ENCODE peak calls at places on chromosome 12, in ten cellular contexts. One of them, this sample, is unnamed.

GRCh38 chr12:52277486-52278245 is 3.2 kb downstream of the KRT86 start:
- DNase-seq in choroid plexus epithelial cell: no peak
- DNase-seq in substantia nigra: no peak
- DNase-seq in brain microvascular endothelial cell: no peak
- DNase-seq in GM06990: no peak
- DNase-seq in pons: no peak
- DNase-seq in esophagus squamous epithelium: no peak
- DNase-seq in NCI-H774: peak; percentile 11
- DNase-seq in H54: no peak
- DNase-seq in RWPE1: no peak
- DNase-seq in this sample: no peak

GRCh38 chr12:95548539-95549391 is 2.5 kb downstream of the USP44 start:
- DNase-seq in choroid plexus epithelial cell: no peak
- DNase-seq in substantia nigra: no peak
- DNase-seq in brain microvascular endothelial cell: no peak
- DNase-seq in GM06990: peak; percentile 13
- DNase-seq in pons: no peak
- DNase-seq in esophagus squamous epithelium: no peak
- DNase-seq in NCI-H774: no peak
- DNase-seq in H54: no peak
- DNase-seq in RWPE1: peak; percentile 12
- DNase-seq in this sample: no peak

GRCh38 chr12:29591140-29592020 is 93.9 kb upstream of the OVCH1 start:
- DNase-seq in choroid plexus epithelial cell: peak; percentile 86
- DNase-seq in substantia nigra: no peak
- DNase-seq in brain microvascular endothelial cell: peak; percentile 31
- DNase-seq in GM06990: no peak
- DNase-seq in pons: no peak
- DNase-seq in esophagus squamous epithelium: no peak
- DNase-seq in NCI-H774: no peak
- DNase-seq in H54: no peak
- DNase-seq in RWPE1: no peak
- DNase-seq in this sample: no peak

GRCh38 chr12:75975692-75976091 is 55.9 kb downstream of the PHLDA1 start:
- DNase-seq in choroid plexus epithelial cell: no peak
- DNase-seq in substantia nigra: no peak
- DNase-seq in brain microvascular endothelial cell: no peak
- DNase-seq in GM06990: no peak
- DNase-seq in pons: no peak
- DNase-seq in esophagus squamous epithelium: no peak
- DNase-seq in NCI-H774: no peak
- DNase-seq in H54: no peak
- DNase-seq in RWPE1: no peak
- DNase-seq in this sample: no peak

GRCh38 chr12:52434096-52434733 is at the start of gene KRT75:
- DNase-seq in choroid plexus epithelial cell: no peak
- DNase-seq in substantia nigra: no peak
- DNase-seq in brain microvascular endothelial cell: no peak
- DNase-seq in GM06990: no peak
- DNase-seq in pons: no peak
- DNase-seq in esophagus squamous epithelium: no peak
- DNase-seq in NCI-H774: no peak
- DNase-seq in H54: no peak
- DNase-seq in RWPE1: peak; percentile 58
- DNase-seq in this sample: no peak

GRCh38 chr12:113271853-113272561 is 50.7 kb downstream of the TPCN1 start:
- DNase-seq in choroid plexus epithelial cell: peak; percentile 84
- DNase-seq in substantia nigra: peak; percentile 15
- DNase-seq in brain microvascular endothelial cell: peak; percentile 77
- DNase-seq in GM06990: no peak
- DNase-seq in pons: peak; percentile 75
- DNase-seq in esophagus squamous epithelium: no peak
- DNase-seq in NCI-H774: no peak
- DNase-seq in H54: peak; percentile 34
- DNase-seq in RWPE1: peak; percentile 52
- DNase-seq in this sample: peak; percentile 45

GRCh38 chr12:6891637-6892036 is 13.0 kb upstream of the LRRC23 start:
- DNase-seq in choroid plexus epithelial cell: no peak
- DNase-seq in substantia nigra: no peak
- DNase-seq in brain microvascular endothelial cell: no peak
- DNase-seq in GM06990: no peak
- DNase-seq in pons: no peak
- DNase-seq in esophagus squamous epithelium: no peak
- DNase-seq in NCI-H774: no peak
- DNase-seq in H54: no peak
- DNase-seq in RWPE1: no peak
- DNase-seq in this sample: no peak

GRCh38 chr12:75891072-75891471 is 140.5 kb downstream of the PHLDA1 start:
- DNase-seq in choroid plexus epithelial cell: no peak
- DNase-seq in substantia nigra: no peak
- DNase-seq in brain microvascular endothelial cell: no peak
- DNase-seq in GM06990: no peak
- DNase-seq in pons: no peak
- DNase-seq in esophagus squamous epithelium: no peak
- DNase-seq in NCI-H774: no peak
- DNase-seq in H54: no peak
- DNase-seq in RWPE1: no peak
- DNase-seq in this sample: no peak

GRCh38 chr12:4566474-4566873 is 4.5 kb downstream of the DYRK4 start:
- DNase-seq in choroid plexus epithelial cell: no peak
- DNase-seq in substantia nigra: no peak
- DNase-seq in brain microvascular endothelial cell: no peak
- DNase-seq in GM06990: no peak
- DNase-seq in pons: no peak
- DNase-seq in esophagus squamous epithelium: no peak
- DNase-seq in NCI-H774: no peak
- DNase-seq in H54: no peak
- DNase-seq in RWPE1: no peak
- DNase-seq in this sample: no peak

GRCh38 chr12:49369723-49370145 is 2.5 kb downstream of the SPATS2 start:
- DNase-seq in choroid plexus epithelial cell: peak; percentile 72
- DNase-seq in substantia nigra: no peak
- DNase-seq in brain microvascular endothelial cell: no peak
- DNase-seq in GM06990: no peak
- DNase-seq in pons: no peak
- DNase-seq in esophagus squamous epithelium: no peak
- DNase-seq in NCI-H774: peak; percentile 32
- DNase-seq in H54: no peak
- DNase-seq in RWPE1: no peak
- DNase-seq in this sample: no peak

GRCh38 chr12:11877869-11878780 is 192.6 kb upstream of the BCL2L14 start:
- DNase-seq in choroid plexus epithelial cell: peak; percentile 72
- DNase-seq in substantia nigra: no peak
- DNase-seq in brain microvascular endothelial cell: peak; percentile 85
- DNase-seq in GM06990: no peak
- DNase-seq in pons: no peak
- DNase-seq in esophagus squamous epithelium: no peak
- DNase-seq in NCI-H774: peak; percentile 82
- DNase-seq in H54: peak; percentile 55
- DNase-seq in RWPE1: peak; percentile 77
- DNase-seq in this sample: peak; percentile 49

GRCh38 chr12:27335364-27336145 is 2.9 kb downstream of the BMAL2 start:
- DNase-seq in choroid plexus epithelial cell: no peak
- DNase-seq in substantia nigra: no peak
- DNase-seq in brain microvascular endothelial cell: no peak
- DNase-seq in GM06990: no peak
- DNase-seq in pons: no peak
- DNase-seq in esophagus squamous epithelium: no peak
- DNase-seq in NCI-H774: no peak
- DNase-seq in H54: no peak
- DNase-seq in RWPE1: no peak
- DNase-seq in this sample: no peak

GRCh38 chr12:80877706-80878384 is 59.9 kb downstream of the LIN7A start:
- DNase-seq in choroid plexus epithelial cell: peak; percentile 66
- DNase-seq in substantia nigra: no peak
- DNase-seq in brain microvascular endothelial cell: no peak
- DNase-seq in GM06990: no peak
- DNase-seq in pons: peak; percentile 9
- DNase-seq in esophagus squamous epithelium: no peak
- DNase-seq in NCI-H774: no peak
- DNase-seq in H54: no peak
- DNase-seq in RWPE1: no peak
- DNase-seq in this sample: no peak

GRCh38 chr12:14454098-14454907 is 88.8 kb downstream of the ATF7IP start:
- DNase-seq in choroid plexus epithelial cell: peak; percentile 76
- DNase-seq in substantia nigra: no peak
- DNase-seq in brain microvascular endothelial cell: peak; percentile 54
- DNase-seq in GM06990: peak; percentile 12
- DNase-seq in pons: no peak
- DNase-seq in esophagus squamous epithelium: no peak
- DNase-seq in NCI-H774: peak; percentile 18
- DNase-seq in H54: peak; percentile 22
- DNase-seq in RWPE1: peak; percentile 12
- DNase-seq in this sample: peak; percentile 4

GRCh38 chr12:48681738-48682532 is at the start of gene KANSL2:
- DNase-seq in choroid plexus epithelial cell: peak; percentile 99
- DNase-seq in substantia nigra: peak; percentile 83
- DNase-seq in brain microvascular endothelial cell: peak; percentile 99
- DNase-seq in GM06990: peak; percentile 95
- DNase-seq in pons: peak; percentile 99
- DNase-seq in esophagus squamous epithelium: peak; percentile 97
- DNase-seq in NCI-H774: peak; percentile 99
- DNase-seq in H54: peak; percentile 93
- DNase-seq in RWPE1: peak; percentile 98
- DNase-seq in this sample: peak; percentile 93

GRCh38 chr12:42539696-42540095 is 49.9 kb downstream of the PRICKLE1 start:
- DNase-seq in choroid plexus epithelial cell: no peak
- DNase-seq in substantia nigra: no peak
- DNase-seq in brain microvascular endothelial cell: no peak
- DNase-seq in GM06990: no peak
- DNase-seq in pons: no peak
- DNase-seq in esophagus squamous epithelium: no peak
- DNase-seq in NCI-H774: no peak
- DNase-seq in H54: no peak
- DNase-seq in RWPE1: no peak
- DNase-seq in this sample: no peak